ENCODE peak calls at places on chromosomes 11 and 22, in seven cellular contexts. One of them, this sample, is unnamed.

GRCh38 chr22:27241430-27242110 is 560.0 kb downstream of the MN1 start:
- DNase-seq in AML-193: no peak
- DNase-seq in activated T-helper 1 cell treated with anti-CD3 and anti-CD28 coated beads, Interleukin-12 subunit alpha, Interleukin-12 subunit beta, Interleukin-2, Interleukin-4 antibody, amounts not matched to agents 30 ng/mL and 10 ng/mL and 1 ng/mL, durations not matched to agents 14 hours and 24 hours and 36 hours: no peak
- DNase-seq in CD14-positive monocyte: no peak
- DNase-seq in heart left ventricle: peak; percentile 30
- DNase-seq in CD4-positive, alpha-beta memory T cell: no peak
- DNase-seq in M059J: peak; percentile 79
- DNase-seq in this sample: no peak

GRCh38 chr22:44577391-44578114 is 79.5 kb upstream of the RTL6 start:
- DNase-seq in CD4-positive, alpha-beta memory T cell: no peak
- DNase-seq in AML-193: no peak
- DNase-seq in CD14-positive monocyte: no peak
- DNase-seq in heart left ventricle: no peak
- DNase-seq in activated T-helper 1 cell treated with anti-CD3 and anti-CD28 coated beads, Interleukin-12 subunit alpha, Interleukin-12 subunit beta, Interleukin-2, Interleukin-4 antibody, amounts not matched to agents 30 ng/mL and 10 ng/mL and 1 ng/mL, durations not matched to agents 14 hours and 24 hours and 36 hours: no peak
- DNase-seq in M059J: no peak
- DNase-seq in this sample: no peak

GRCh38 chr22:29914165-29914564 is 31.2 kb downstream of the MTMR3 start:
- DNase-seq in AML-193: no peak
- DNase-seq in CD14-positive monocyte: no peak
- DNase-seq in heart left ventricle: no peak
- DNase-seq in CD4-positive, alpha-beta memory T cell: no peak
- DNase-seq in activated T-helper 1 cell treated with anti-CD3 and anti-CD28 coated beads, Interleukin-12 subunit alpha, Interleukin-12 subunit beta, Interleukin-2, Interleukin-4 antibody, amounts not matched to agents 30 ng/mL and 10 ng/mL and 1 ng/mL, durations not matched to agents 14 hours and 24 hours and 36 hours: no peak
- DNase-seq in M059J: peak; percentile 84
- DNase-seq in this sample: no peak

GRCh38 chr22:46086577-46087335 is 63.6 kb upstream of the PPARA start:
- DNase-seq in AML-193: no peak
- DNase-seq in activated T-helper 1 cell treated with anti-CD3 and anti-CD28 coated beads, Interleukin-12 subunit alpha, Interleukin-12 subunit beta, Interleukin-2, Interleukin-4 antibody, amounts not matched to agents 30 ng/mL and 10 ng/mL and 1 ng/mL, durations not matched to agents 14 hours and 24 hours and 36 hours: no peak
- DNase-seq in CD4-positive, alpha-beta memory T cell: no peak
- DNase-seq in M059J: peak; percentile 59
- DNase-seq in CD14-positive monocyte: no peak
- DNase-seq in heart left ventricle: no peak
- DNase-seq in this sample: no peak

GRCh38 chr11:43830928-43831440 is 49.6 kb upstream of the ALKBH3 start:
- DNase-seq in heart left ventricle: no peak
- DNase-seq in activated T-helper 1 cell treated with anti-CD3 and anti-CD28 coated beads, Interleukin-12 subunit alpha, Interleukin-12 subunit beta, Interleukin-2, Interleukin-4 antibody, amounts not matched to agents 30 ng/mL and 10 ng/mL and 1 ng/mL, durations not matched to agents 14 hours and 24 hours and 36 hours: peak; percentile 2
- DNase-seq in M059J: peak; percentile 100
- DNase-seq in CD4-positive, alpha-beta memory T cell: no peak
- DNase-seq in AML-193: no peak
- DNase-seq in CD14-positive monocyte: peak; percentile 55
- DNase-seq in this sample: no peak

GRCh38 chr11:65454696-65455456 is 32.3 kb downstream of the NEAT1 start:
- DNase-seq in CD4-positive, alpha-beta memory T cell: peak; percentile 64
- DNase-seq in CD14-positive monocyte: peak; percentile 87
- DNase-seq in M059J: peak; percentile 81
- DNase-seq in AML-193: peak; percentile 53
- DNase-seq in heart left ventricle: peak; percentile 90
- DNase-seq in activated T-helper 1 cell treated with anti-CD3 and anti-CD28 coated beads, Interleukin-12 subunit alpha, Interleukin-12 subunit beta, Interleukin-2, Interleukin-4 antibody, amounts not matched to agents 30 ng/mL and 10 ng/mL and 1 ng/mL, durations not matched to agents 14 hours and 24 hours and 36 hours: peak; percentile 82
- DNase-seq in this sample: peak; percentile 75

GRCh38 chr11:36254739-36255138 is 34.5 kb downstream of the COMMD9 start:
- DNase-seq in M059J: peak; percentile 36
- DNase-seq in heart left ventricle: no peak
- DNase-seq in AML-193: no peak
- DNase-seq in activated T-helper 1 cell treated with anti-CD3 and anti-CD28 coated beads, Interleukin-12 subunit alpha, Interleukin-12 subunit beta, Interleukin-2, Interleukin-4 antibody, amounts not matched to agents 30 ng/mL and 10 ng/mL and 1 ng/mL, durations not matched to agents 14 hours and 24 hours and 36 hours: no peak
- DNase-seq in CD4-positive, alpha-beta memory T cell: no peak
- DNase-seq in CD14-positive monocyte: no peak
- DNase-seq in this sample: no peak

GRCh38 chr22:37214431-37215025 is 2.3 kb upstream of the SSTR3 start:
- DNase-seq in CD4-positive, alpha-beta memory T cell: no peak
- DNase-seq in AML-193: no peak
- DNase-seq in heart left ventricle: no peak
- DNase-seq in activated T-helper 1 cell treated with anti-CD3 and anti-CD28 coated beads, Interleukin-12 subunit alpha, Interleukin-12 subunit beta, Interleukin-2, Interleukin-4 antibody, amounts not matched to agents 30 ng/mL and 10 ng/mL and 1 ng/mL, durations not matched to agents 14 hours and 24 hours and 36 hours: no peak
- DNase-seq in CD14-positive monocyte: peak; percentile 34
- DNase-seq in M059J: no peak
- DNase-seq in this sample: no peak

GRCh38 chr11:29025001-29025400 is 916.8 kb downstream of the METTL15 start:
- DNase-seq in AML-193: no peak
- DNase-seq in M059J: peak; percentile 74
- DNase-seq in activated T-helper 1 cell treated with anti-CD3 and anti-CD28 coated beads, Interleukin-12 subunit alpha, Interleukin-12 subunit beta, Interleukin-2, Interleukin-4 antibody, amounts not matched to agents 30 ng/mL and 10 ng/mL and 1 ng/mL, durations not matched to agents 14 hours and 24 hours and 36 hours: no peak
- DNase-seq in heart left ventricle: no peak
- DNase-seq in CD4-positive, alpha-beta memory T cell: no peak
- DNase-seq in CD14-positive monocyte: no peak
- DNase-seq in this sample: no peak

GRCh38 chr11:23555085-23555484 is 694.8 kb upstream of the CCDC179 start:
- DNase-seq in heart left ventricle: no peak
- DNase-seq in M059J: peak; percentile 78
- DNase-seq in CD14-positive monocyte: no peak
- DNase-seq in activated T-helper 1 cell treated with anti-CD3 and anti-CD28 coated beads, Interleukin-12 subunit alpha, Interleukin-12 subunit beta, Interleukin-2, Interleukin-4 antibody, amounts not matched to agents 30 ng/mL and 10 ng/mL and 1 ng/mL, durations not matched to agents 14 hours and 24 hours and 36 hours: no peak
- DNase-seq in CD4-positive, alpha-beta memory T cell: no peak
- DNase-seq in AML-193: no peak
- DNase-seq in this sample: no peak

GRCh38 chr11:67631427-67631826 is 1.7 kb upstream of the NUDT8 start:
- DNase-seq in activated T-helper 1 cell treated with anti-CD3 and anti-CD28 coated beads, Interleukin-12 subunit alpha, Interleukin-12 subunit beta, Interleukin-2, Interleukin-4 antibody, amounts not matched to agents 30 ng/mL and 10 ng/mL and 1 ng/mL, durations not matched to agents 14 hours and 24 hours and 36 hours: no peak
- DNase-seq in heart left ventricle: no peak
- DNase-seq in AML-193: no peak
- DNase-seq in CD14-positive monocyte: peak; percentile 39
- DNase-seq in M059J: no peak
- DNase-seq in CD4-positive, alpha-beta memory T cell: no peak
- DNase-seq in this sample: no peak

GRCh38 chr22:42766860-42767259 is 46.2 kb upstream of the A4GALT start:
- DNase-seq in CD14-positive monocyte: peak; percentile 78
- DNase-seq in AML-193: no peak
- DNase-seq in CD4-positive, alpha-beta memory T cell: no peak
- DNase-seq in heart left ventricle: peak; percentile 56
- DNase-seq in activated T-helper 1 cell treated with anti-CD3 and anti-CD28 coated beads, Interleukin-12 subunit alpha, Interleukin-12 subunit beta, Interleukin-2, Interleukin-4 antibody, amounts not matched to agents 30 ng/mL and 10 ng/mL and 1 ng/mL, durations not matched to agents 14 hours and 24 hours and 36 hours: no peak
- DNase-seq in M059J: no peak
- DNase-seq in this sample: no peak

GRCh38 chr11:26188559-26188958 is 143.4 kb upstream of the ANO3 start:
- DNase-seq in CD4-positive, alpha-beta memory T cell: no peak
- DNase-seq in activated T-helper 1 cell treated with anti-CD3 and anti-CD28 coated beads, Interleukin-12 subunit alpha, Interleukin-12 subunit beta, Interleukin-2, Interleukin-4 antibody, amounts not matched to agents 30 ng/mL and 10 ng/mL and 1 ng/mL, durations not matched to agents 14 hours and 24 hours and 36 hours: no peak
- DNase-seq in CD14-positive monocyte: no peak
- DNase-seq in M059J: no peak
- DNase-seq in heart left ventricle: no peak
- DNase-seq in AML-193: no peak
- DNase-seq in this sample: no peak

GRCh38 chr11:104092744-104093143 is 56.3 kb downstream of the DDI1 start:
- DNase-seq in CD14-positive monocyte: no peak
- DNase-seq in AML-193: no peak
- DNase-seq in heart left ventricle: no peak
- DNase-seq in M059J: no peak
- DNase-seq in activated T-helper 1 cell treated with anti-CD3 and anti-CD28 coated beads, Interleukin-12 subunit alpha, Interleukin-12 subunit beta, Interleukin-2, Interleukin-4 antibody, amounts not matched to agents 30 ng/mL and 10 ng/mL and 1 ng/mL, durations not matched to agents 14 hours and 24 hours and 36 hours: no peak
- DNase-seq in CD4-positive, alpha-beta memory T cell: no peak
- DNase-seq in this sample: no peak

GRCh38 chr22:23215294-23216204 is 35.2 kb downstream of the BCR start:
- DNase-seq in CD4-positive, alpha-beta memory T cell: no peak
- DNase-seq in heart left ventricle: no peak
- DNase-seq in CD14-positive monocyte: no peak
- DNase-seq in activated T-helper 1 cell treated with anti-CD3 and anti-CD28 coated beads, Interleukin-12 subunit alpha, Interleukin-12 subunit beta, Interleukin-2, Interleukin-4 antibody, amounts not matched to agents 30 ng/mL and 10 ng/mL and 1 ng/mL, durations not matched to agents 14 hours and 24 hours and 36 hours: no peak
- DNase-seq in AML-193: no peak
- DNase-seq in M059J: peak; percentile 73
- DNase-seq in this sample: no peak

GRCh38 chr22:39773976-39774539 is 119.5 kb downstream of the ENTHD1 start:
- DNase-seq in activated T-helper 1 cell treated with anti-CD3 and anti-CD28 coated beads, Interleukin-12 subunit alpha, Interleukin-12 subunit beta, Interleukin-2, Interleukin-4 antibody, amounts not matched to agents 30 ng/mL and 10 ng/mL and 1 ng/mL, durations not matched to agents 14 hours and 24 hours and 36 hours: peak; percentile 64
- DNase-seq in M059J: peak; percentile 32
- DNase-seq in CD4-positive, alpha-beta memory T cell: peak; percentile 17
- DNase-seq in heart left ventricle: no peak
- DNase-seq in AML-193: no peak
- DNase-seq in CD14-positive monocyte: no peak
- DNase-seq in this sample: no peak

GRCh38 chr11:44014968-44015623 is 32.7 kb upstream of the ACCSL start:
- DNase-seq in CD14-positive monocyte: no peak
- DNase-seq in M059J: peak; percentile 50
- DNase-seq in AML-193: no peak
- DNase-seq in CD4-positive, alpha-beta memory T cell: no peak
- DNase-seq in heart left ventricle: no peak
- DNase-seq in activated T-helper 1 cell treated with anti-CD3 and anti-CD28 coated beads, Interleukin-12 subunit alpha, Interleukin-12 subunit beta, Interleukin-2, Interleukin-4 antibody, amounts not matched to agents 30 ng/mL and 10 ng/mL and 1 ng/mL, durations not matched to agents 14 hours and 24 hours and 36 hours: no peak
- DNase-seq in this sample: no peak

GRCh38 chr11:126497581-126498109 is 142.2 kb downstream of the ST3GAL4 start:
- DNase-seq in activated T-helper 1 cell treated with anti-CD3 and anti-CD28 coated beads, Interleukin-12 subunit alpha, Interleukin-12 subunit beta, Interleukin-2, Interleukin-4 antibody, amounts not matched to agents 30 ng/mL and 10 ng/mL and 1 ng/mL, durations not matched to agents 14 hours and 24 hours and 36 hours: no peak
- DNase-seq in CD4-positive, alpha-beta memory T cell: no peak
- DNase-seq in heart left ventricle: no peak
- DNase-seq in M059J: no peak
- DNase-seq in CD14-positive monocyte: peak; percentile 3
- DNase-seq in AML-193: no peak
- DNase-seq in this sample: no peak

GRCh38 chr22:41523464-41524221 is 20.6 kb downstream of the POLR3H start:
- DNase-seq in CD14-positive monocyte: no peak
- DNase-seq in heart left ventricle: peak; percentile 47
- DNase-seq in CD4-positive, alpha-beta memory T cell: no peak
- DNase-seq in M059J: peak; percentile 32
- DNase-seq in activated T-helper 1 cell treated with anti-CD3 and anti-CD28 coated beads, Interleukin-12 subunit alpha, Interleukin-12 subunit beta, Interleukin-2, Interleukin-4 antibody, amounts not matched to agents 30 ng/mL and 10 ng/mL and 1 ng/mL, durations not matched to agents 14 hours and 24 hours and 36 hours: no peak
- DNase-seq in AML-193: no peak
- DNase-seq in this sample: no peak

GRCh38 chr22:27810566-27810965 is 9.0 kb upstream of the MN1 start:
- DNase-seq in activated T-helper 1 cell treated with anti-CD3 and anti-CD28 coated beads, Interleukin-12 subunit alpha, Interleukin-12 subunit beta, Interleukin-2, Interleukin-4 antibody, amounts not matched to agents 30 ng/mL and 10 ng/mL and 1 ng/mL, durations not matched to agents 14 hours and 24 hours and 36 hours: no peak
- DNase-seq in M059J: peak; percentile 41
- DNase-seq in AML-193: no peak
- DNase-seq in CD4-positive, alpha-beta memory T cell: no peak
- DNase-seq in heart left ventricle: peak; percentile 60
- DNase-seq in CD14-positive monocyte: no peak
- DNase-seq in this sample: no peak

GRCh38 chr11:13260196-13260962 is 17.2 kb upstream of the BMAL1 start:
- DNase-seq in CD4-positive, alpha-beta memory T cell: no peak
- DNase-seq in CD14-positive monocyte: no peak
- DNase-seq in heart left ventricle: no peak
- DNase-seq in M059J: peak; percentile 55
- DNase-seq in AML-193: no peak
- DNase-seq in activated T-helper 1 cell treated with anti-CD3 and anti-CD28 coated beads, Interleukin-12 subunit alpha, Interleukin-12 subunit beta, Interleukin-2, Interleukin-4 antibody, amounts not matched to agents 30 ng/mL and 10 ng/mL and 1 ng/mL, durations not matched to agents 14 hours and 24 hours and 36 hours: no peak
- DNase-seq in this sample: no peak

GRCh38 chr11:94800394-94800793 is 32.2 kb downstream of the AMOTL1 start:
- DNase-seq in activated T-helper 1 cell treated with anti-CD3 and anti-CD28 coated beads, Interleukin-12 subunit alpha, Interleukin-12 subunit beta, Interleukin-2, Interleukin-4 antibody, amounts not matched to agents 30 ng/mL and 10 ng/mL and 1 ng/mL, durations not matched to agents 14 hours and 24 hours and 36 hours: no peak
- DNase-seq in CD4-positive, alpha-beta memory T cell: no peak
- DNase-seq in heart left ventricle: peak; percentile 46
- DNase-seq in M059J: no peak
- DNase-seq in AML-193: no peak
- DNase-seq in CD14-positive monocyte: no peak
- DNase-seq in this sample: no peak